ENCODE peak calls at places on chromosomes 13 and 19, in six cellular contexts. One of them, this sample, is unnamed. For H3K9me3 and H3K4me1, the result is how much of the 10 kb centered on the place peaks cover.

GRCh38 chr13:24183741-24184182 is 23.2 kb downstream of the SPATA13 start:
- DNase-seq in fibroblast of lung: no peak
- DNase-seq in K562: no peak
- DNase-seq in IMR-90: no peak
- DNase-seq in heart right ventricle: no peak
- DNase-seq in body of pancreas: peak
- DNase-seq in this sample: no peak

GRCh38 chr13:102198418-102199322 is 203.2 kb downstream of the FGF14 start:
- DNase-seq in fibroblast of lung: peak
- DNase-seq in K562: no peak
- DNase-seq in IMR-90: peak
- DNase-seq in heart right ventricle: no peak
- DNase-seq in body of pancreas: no peak
- DNase-seq in this sample: no peak

GRCh38 chr13:48873081-48873480 is 102.6 kb upstream of the FNDC3A start:
- DNase-seq in fibroblast of lung: no peak
- DNase-seq in K562: no peak
- DNase-seq in IMR-90: no peak
- DNase-seq in heart right ventricle: no peak
- DNase-seq in body of pancreas: no peak
- DNase-seq in this sample: no peak

GRCh38 chr13:74288361-74288911 is 154.2 kb upstream of the KLF12 start:
- DNase-seq in fibroblast of lung: peak
- DNase-seq in K562: no peak
- DNase-seq in IMR-90: no peak
- DNase-seq in heart right ventricle: peak
- DNase-seq in body of pancreas: peak
- DNase-seq in this sample: no peak

GRCh38 chr13:83824561-83824960 is 57.7 kb downstream of the SLITRK1 start:
- DNase-seq in fibroblast of lung: no peak
- DNase-seq in K562: no peak
- DNase-seq in IMR-90: no peak
- DNase-seq in heart right ventricle: no peak
- DNase-seq in body of pancreas: no peak
- DNase-seq in this sample: no peak

GRCh38 chr19:32828643-32829344 is 40.8 kb downstream of the SLC7A9 start:
- DNase-seq in fibroblast of lung: no peak
- DNase-seq in K562: no peak
- DNase-seq in IMR-90: no peak
- DNase-seq in heart right ventricle: no peak
- DNase-seq in body of pancreas: no peak
- DNase-seq in this sample: no peak

GRCh38 chr19:29872224-29872731 is 60.5 kb downstream of the CCNE1 start:
- DNase-seq in fibroblast of lung: peak
- DNase-seq in K562: peak
- DNase-seq in IMR-90: no peak
- DNase-seq in heart right ventricle: no peak
- DNase-seq in body of pancreas: no peak
- DNase-seq in this sample: no peak

GRCh38 chr19:30512748-30513389 is 140.7 kb downstream of the ZNF536 start:
- DNase-seq in fibroblast of lung: peak
- DNase-seq in K562: no peak
- DNase-seq in IMR-90: no peak
- DNase-seq in heart right ventricle: no peak
- DNase-seq in body of pancreas: no peak
- DNase-seq in this sample: no peak

GRCh38 chr19:58581227-58582141 is 8.3 kb upstream of the MZF1 start:
- DNase-seq in fibroblast of lung: peak
- DNase-seq in K562: peak
- DNase-seq in IMR-90: peak
- DNase-seq in heart right ventricle: peak
- DNase-seq in body of pancreas: peak
- DNase-seq in this sample: peak

GRCh38 chr19:45159971-45160324 is 834 bp downstream of the NKPD1 start:
- DNase-seq in fibroblast of lung: no peak
- DNase-seq in K562: no peak
- DNase-seq in IMR-90: no peak
- DNase-seq in heart right ventricle: no peak
- DNase-seq in body of pancreas: no peak
- DNase-seq in this sample: no peak

GRCh38 chr13:51729853-51730553 is 74.0 kb downstream of the DHRS12 start:
- DNase-seq in fibroblast of lung: peak
- DNase-seq in K562: no peak
- DNase-seq in IMR-90: peak
- DNase-seq in heart right ventricle: no peak
- DNase-seq in body of pancreas: peak
- DNase-seq in this sample: peak

GRCh38 chr19:2561895-2562294 is 86.0 kb downstream of the GADD45B start:
- DNase-seq in fibroblast of lung: no peak
- DNase-seq in K562: no peak
- DNase-seq in IMR-90: no peak
- DNase-seq in heart right ventricle: no peak
- DNase-seq in body of pancreas: no peak
- DNase-seq in this sample: no peak

GRCh38 chr19:32570081-32570785 is 10.8 kb upstream of the PDCD5 start:
- DNase-seq in fibroblast of lung: peak
- DNase-seq in K562: peak
- DNase-seq in IMR-90: peak
- DNase-seq in heart right ventricle: no peak
- DNase-seq in body of pancreas: peak
- DNase-seq in this sample: peak

GRCh38 chr13:46388308-46388707 is 1.3 kb upstream of the RUBCNL start:
- DNase-seq in fibroblast of lung: no peak
- DNase-seq in K562: no peak
- DNase-seq in IMR-90: no peak
- DNase-seq in heart right ventricle: no peak
- DNase-seq in body of pancreas: no peak
- DNase-seq in this sample: no peak

GRCh38 chr13:102589291-102589822 is 7.4 kb upstream of the TPP2 start:
- DNase-seq in fibroblast of lung: no peak
- DNase-seq in K562: no peak
- DNase-seq in IMR-90: peak
- DNase-seq in heart right ventricle: no peak
- DNase-seq in body of pancreas: no peak
- DNase-seq in this sample: no peak

GRCh38 chr19:18949858-18950257 is 8.8 kb upstream of the HOMER3 start:
- DNase-seq in fibroblast of lung: no peak
- DNase-seq in K562: no peak
- DNase-seq in IMR-90: no peak
- DNase-seq in heart right ventricle: no peak
- DNase-seq in body of pancreas: no peak
- DNase-seq in this sample: no peak

GRCh38 chr19:1266116-1266817 is 2.9 kb upstream of the CIRBP start:
- DNase-seq in fibroblast of lung: peak
- DNase-seq in K562: peak
- DNase-seq in IMR-90: peak
- DNase-seq in heart right ventricle: peak
- DNase-seq in body of pancreas: peak
- DNase-seq in this sample: peak

GRCh38 chr13:100129605-100130004 is 40.7 kb downstream of the PCCA start:
- DNase-seq in fibroblast of lung: no peak
- DNase-seq in K562: no peak
- DNase-seq in IMR-90: no peak
- DNase-seq in heart right ventricle: no peak
- DNase-seq in body of pancreas: peak
- DNase-seq in this sample: no peak

GRCh38 chr19:11248852-11249251 is 9.4 kb downstream of the ANGPTL8 start:
- DNase-seq in fibroblast of lung: no peak
- DNase-seq in K562: no peak
- DNase-seq in IMR-90: no peak
- DNase-seq in heart right ventricle: no peak
- DNase-seq in body of pancreas: no peak
- DNase-seq in this sample: no peak

GRCh38 chr19:11244846-11245589 is 5.6 kb downstream of the ANGPTL8 start:
- DNase-seq in fibroblast of lung: no peak
- DNase-seq in K562: no peak
- DNase-seq in IMR-90: no peak
- DNase-seq in heart right ventricle: no peak
- DNase-seq in body of pancreas: no peak
- DNase-seq in this sample: no peak

GRCh38 chr19:11246941-11247340 is 7.5 kb downstream of the ANGPTL8 start:
- DNase-seq in fibroblast of lung: no peak
- DNase-seq in K562: no peak
- DNase-seq in IMR-90: no peak
- DNase-seq in heart right ventricle: no peak
- DNase-seq in body of pancreas: no peak
- DNase-seq in this sample: no peak

GRCh38 chr19:11247391-11247790 is 8.0 kb downstream of the ANGPTL8 start:
- DNase-seq in fibroblast of lung: peak
- DNase-seq in K562: no peak
- DNase-seq in IMR-90: no peak
- DNase-seq in heart right ventricle: peak
- DNase-seq in body of pancreas: peak
- DNase-seq in this sample: peak

GRCh38 chr19:11247934-11248333 is 8.5 kb downstream of the ANGPTL8 start:
- DNase-seq in fibroblast of lung: no peak
- DNase-seq in K562: no peak
- DNase-seq in IMR-90: no peak
- DNase-seq in heart right ventricle: no peak
- DNase-seq in body of pancreas: no peak
- DNase-seq in this sample: no peak
- H3K9me3 ChIP-seq in fibroblast of lung: under half
- H3K9me3 ChIP-seq in K562: under half
- H3K9me3 ChIP-seq in IMR-90: under half
- H3K9me3 ChIP-seq in heart right ventricle: under half
- H3K9me3 ChIP-seq in body of pancreas: under half
- H3K9me3 ChIP-seq in this sample: under half

GRCh38 chr13:92808007-92808406 is 418.6 kb upstream of the GPC6 start:
- DNase-seq in fibroblast of lung: peak
- DNase-seq in K562: no peak
- DNase-seq in IMR-90: peak
- DNase-seq in heart right ventricle: no peak
- DNase-seq in body of pancreas: no peak
- DNase-seq in this sample: no peak

GRCh38 chr13:92807343-92807742 is 419.3 kb upstream of the GPC6 start:
- DNase-seq in fibroblast of lung: peak
- DNase-seq in K562: no peak
- DNase-seq in IMR-90: peak
- DNase-seq in heart right ventricle: no peak
- DNase-seq in body of pancreas: no peak
- DNase-seq in this sample: no peak

GRCh38 chr13:92805766-92806165 is 420.8 kb upstream of the GPC6 start:
- DNase-seq in fibroblast of lung: no peak
- DNase-seq in K562: no peak
- DNase-seq in IMR-90: no peak
- DNase-seq in heart right ventricle: no peak
- DNase-seq in body of pancreas: no peak
- DNase-seq in this sample: no peak

GRCh38 chr13:92804926-92805325 is 421.7 kb upstream of the GPC6 start:
- DNase-seq in fibroblast of lung: peak
- DNase-seq in K562: no peak
- DNase-seq in IMR-90: no peak
- DNase-seq in heart right ventricle: no peak
- DNase-seq in body of pancreas: no peak
- DNase-seq in this sample: no peak

GRCh38 chr13:92806215-92806614 is 420.4 kb upstream of the GPC6 start:
- DNase-seq in fibroblast of lung: peak
- DNase-seq in K562: no peak
- DNase-seq in IMR-90: no peak
- DNase-seq in heart right ventricle: no peak
- DNase-seq in body of pancreas: peak
- DNase-seq in this sample: no peak
- H3K4me1 ChIP-seq in fibroblast of lung: under half
- H3K4me1 ChIP-seq in K562: under half
- H3K4me1 ChIP-seq in IMR-90: under half
- H3K4me1 ChIP-seq in heart right ventricle: under half
- H3K4me1 ChIP-seq in body of pancreas: under half
- H3K4me1 ChIP-seq in this sample: under half

DNA sequence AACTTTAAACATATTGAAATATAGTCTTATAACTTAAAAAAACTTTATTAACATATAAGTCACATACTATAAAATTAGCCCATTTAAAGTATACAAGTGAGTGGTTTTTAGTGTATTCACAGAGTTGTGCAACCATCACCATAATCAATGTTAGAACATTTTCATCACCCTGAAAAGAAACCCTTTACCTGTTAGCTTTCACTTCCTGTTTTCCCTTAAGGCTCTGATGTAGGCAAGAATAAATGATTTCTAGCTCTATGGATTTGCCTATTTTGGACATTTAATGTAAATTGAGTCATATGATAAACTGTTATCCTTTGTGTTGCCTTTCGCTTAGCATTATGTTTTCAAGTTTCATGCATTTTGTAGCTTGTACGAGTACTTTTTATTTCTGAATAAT is 15.6 kb downstream of the ZNF568 start:
- DNase-seq in fibroblast of lung: no peak
- DNase-seq in K562: no peak
- DNase-seq in IMR-90: no peak
- DNase-seq in heart right ventricle: no peak
- DNase-seq in body of pancreas: no peak
- DNase-seq in this sample: no peak
- H3K9me3 ChIP-seq in fibroblast of lung: under half
- H3K9me3 ChIP-seq in K562: under half
- H3K9me3 ChIP-seq in IMR-90: under half
- H3K9me3 ChIP-seq in heart right ventricle: under half
- H3K9me3 ChIP-seq in body of pancreas: under half
- H3K9me3 ChIP-seq in this sample: under half

GRCh38 chr19:14091086-14091884 is 734 bp upstream of the SAMD1 start:
- DNase-seq in fibroblast of lung: peak
- DNase-seq in K562: peak
- DNase-seq in IMR-90: peak
- DNase-seq in heart right ventricle: no peak
- DNase-seq in body of pancreas: peak
- DNase-seq in this sample: peak

GRCh38 chr19:14093117-14093784 is 2.7 kb upstream of the SAMD1 start:
- DNase-seq in fibroblast of lung: no peak
- DNase-seq in K562: no peak
- DNase-seq in IMR-90: no peak
- DNase-seq in heart right ventricle: no peak
- DNase-seq in body of pancreas: no peak
- DNase-seq in this sample: no peak

GRCh38 chr19:14089662-14090508 is 666 bp downstream of the SAMD1 start:
- DNase-seq in fibroblast of lung: peak
- DNase-seq in K562: peak
- DNase-seq in IMR-90: peak
- DNase-seq in heart right ventricle: peak
- DNase-seq in body of pancreas: peak
- DNase-seq in this sample: peak

GRCh38 chr19:14090509-14091085 is at the start of gene SAMD1:
- DNase-seq in fibroblast of lung: peak
- DNase-seq in K562: peak
- DNase-seq in IMR-90: peak
- DNase-seq in heart right ventricle: peak
- DNase-seq in body of pancreas: peak
- DNase-seq in this sample: peak

DNA sequence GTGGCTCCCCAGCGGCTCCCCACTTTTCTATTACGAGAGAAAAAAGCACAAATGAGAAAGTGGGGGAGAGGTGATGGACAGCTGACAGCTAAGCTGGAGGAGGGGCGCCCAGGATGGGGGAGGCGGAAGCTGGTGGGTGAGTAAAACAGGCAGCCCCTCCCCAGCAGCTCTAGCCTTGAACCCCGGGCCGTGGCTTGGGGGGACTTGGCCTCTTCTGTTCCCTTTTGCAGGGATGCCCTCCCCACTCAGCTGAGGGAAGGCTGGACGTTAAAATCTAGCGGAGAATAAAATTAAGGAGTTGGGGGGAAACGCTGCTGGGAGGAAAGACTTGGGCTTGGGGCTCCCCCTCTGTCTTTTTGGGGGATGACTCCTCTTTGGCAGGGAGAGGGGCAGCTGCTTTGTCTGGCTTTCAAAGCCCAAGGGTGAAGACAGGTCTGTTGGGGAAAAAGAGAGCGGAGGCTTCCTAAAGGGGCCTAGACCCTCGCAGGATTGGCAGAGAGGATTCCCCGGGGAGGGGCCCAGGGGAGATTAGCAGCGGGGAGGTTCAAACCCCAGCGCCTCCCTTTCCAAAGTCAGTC is 1.4 kb upstream of the SAMD1 start:
- DNase-seq in fibroblast of lung: no peak
- DNase-seq in K562: peak
- DNase-seq in IMR-90: no peak
- DNase-seq in heart right ventricle: no peak
- DNase-seq in body of pancreas: no peak
- DNase-seq in this sample: no peak
- H3K4me1 ChIP-seq in fibroblast of lung: under half
- H3K4me1 ChIP-seq in K562: under half
- H3K4me1 ChIP-seq in IMR-90: under half
- H3K4me1 ChIP-seq in heart right ventricle: under half
- H3K4me1 ChIP-seq in body of pancreas: under half
- H3K4me1 ChIP-seq in this sample: under half